ENCODE peak calls at places on chromosomes 13 and 19, in five cellular contexts. One of them, this sample, is unnamed.

GRCh38 chr13:36057041-36057440 is 74.1 kb downstream of the DCLK1 start:
- DNase-seq in right atrium auricular region: no peak
- DNase-seq in HCT116: no peak
- DNase-seq in keratinocyte: no peak
- DNase-seq in AG04449: no peak
- DNase-seq in this sample: no peak

GRCh38 chr13:97448503-97449251 is 14.7 kb downstream of the RAP2A start:
- DNase-seq in right atrium auricular region: no peak
- DNase-seq in HCT116: no peak
- DNase-seq in keratinocyte: no peak
- DNase-seq in AG04449: no peak
- DNase-seq in this sample: no peak

GRCh38 chr19:33407140-33407551 is 33.6 kb downstream of the CEBPG start:
- DNase-seq in right atrium auricular region: no peak
- DNase-seq in HCT116: no peak
- DNase-seq in keratinocyte: no peak
- DNase-seq in AG04449: no peak
- DNase-seq in this sample: no peak

GRCh38 chr19:17470204-17470841 is at the start of gene SLC27A1:
- DNase-seq in right atrium auricular region: peak
- DNase-seq in HCT116: peak
- DNase-seq in keratinocyte: peak
- DNase-seq in AG04449: peak
- DNase-seq in this sample: peak

GRCh38 chr19:46351241-46352041 is 4.6 kb downstream of the PPP5C start:
- DNase-seq in right atrium auricular region: peak
- DNase-seq in HCT116: no peak
- DNase-seq in keratinocyte: peak
- DNase-seq in AG04449: no peak
- DNase-seq in this sample: no peak

GRCh38 chr19:2755811-2756210 is 16.0 kb upstream of the SLC39A3 start:
- DNase-seq in right atrium auricular region: no peak
- DNase-seq in HCT116: no peak
- DNase-seq in keratinocyte: no peak
- DNase-seq in AG04449: no peak
- DNase-seq in this sample: no peak

GRCh38 chr19:13401388-13401787 is 104.9 kb downstream of the CACNA1A start:
- DNase-seq in right atrium auricular region: no peak
- DNase-seq in HCT116: peak
- DNase-seq in keratinocyte: peak
- DNase-seq in AG04449: no peak
- DNase-seq in this sample: no peak

GRCh38 chr19:10421240-10421948 is 1.1 kb downstream of the PDE4A start:
- DNase-seq in right atrium auricular region: no peak
- DNase-seq in HCT116: no peak
- DNase-seq in keratinocyte: no peak
- DNase-seq in AG04449: no peak
- DNase-seq in this sample: no peak

GRCh38 chr13:60164490-60164889 is 762 bp upstream of the DIAPH3 start:
- DNase-seq in right atrium auricular region: no peak
- DNase-seq in HCT116: no peak
- DNase-seq in keratinocyte: no peak
- DNase-seq in AG04449: no peak
- DNase-seq in this sample: no peak

GRCh38 chr13:24149306-24150032 is 11.1 kb upstream of the SPATA13 start:
- DNase-seq in right atrium auricular region: no peak
- DNase-seq in HCT116: no peak
- DNase-seq in keratinocyte: no peak
- DNase-seq in AG04449: no peak
- DNase-seq in this sample: no peak

GRCh38 chr19:18274776-18275356 is 614 bp upstream of the IQCN start:
- DNase-seq in right atrium auricular region: peak
- DNase-seq in HCT116: no peak
- DNase-seq in keratinocyte: no peak
- DNase-seq in AG04449: no peak
- DNase-seq in this sample: peak

GRCh38 chr19:48896191-48896720 is 2.3 kb downstream of the TULP2 start:
- DNase-seq in right atrium auricular region: peak
- DNase-seq in HCT116: no peak
- DNase-seq in keratinocyte: no peak
- DNase-seq in AG04449: no peak
- DNase-seq in this sample: no peak
- H3K4me3 ChIP-seq in right atrium auricular region: peak
- H3K4me3 ChIP-seq in HCT116: no peak
- H3K4me3 ChIP-seq in keratinocyte: no peak
- H3K4me3 ChIP-seq in AG04449: peak
- H3K4me3 ChIP-seq in this sample: peak

DNA sequence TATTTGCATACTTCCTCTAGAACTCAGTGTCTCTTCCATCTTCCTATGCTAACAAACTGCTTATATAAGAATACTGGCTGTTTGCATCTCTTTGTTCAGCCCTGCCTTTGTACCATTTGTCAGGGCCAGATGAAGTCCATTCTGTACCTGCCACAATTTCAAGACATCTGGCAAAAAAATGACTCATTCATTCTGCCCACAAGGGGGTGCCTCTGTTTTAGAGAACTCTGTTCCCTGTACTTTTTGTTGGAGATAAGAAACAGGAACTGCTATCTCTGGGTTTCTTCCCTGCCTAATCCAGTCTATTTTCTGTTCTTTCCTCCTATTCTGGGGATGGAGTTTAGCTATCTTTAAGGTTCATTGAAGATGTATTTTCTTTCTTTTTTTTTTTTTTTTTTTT is 23.0 kb downstream of the ZNF568 start:
- DNase-seq in right atrium auricular region: no peak
- DNase-seq in HCT116: no peak
- DNase-seq in keratinocyte: no peak
- DNase-seq in AG04449: no peak
- DNase-seq in this sample: no peak
- TF ChIP-seq CTCF in right atrium auricular region: no peak
- TF ChIP-seq CTCF in HCT116: no peak
- TF ChIP-seq CTCF in keratinocyte: no peak
- TF ChIP-seq CTCF in AG04449: no peak
- TF ChIP-seq CTCF in this sample: no peak

GRCh38 chr13:46961719-46962118 is 64.9 kb upstream of the HTR2A start:
- DNase-seq in right atrium auricular region: no peak
- DNase-seq in HCT116: no peak
- DNase-seq in keratinocyte: no peak
- DNase-seq in AG04449: peak
- DNase-seq in this sample: peak
- H3K4me3 ChIP-seq in right atrium auricular region: no peak
- H3K4me3 ChIP-seq in HCT116: no peak
- H3K4me3 ChIP-seq in keratinocyte: no peak
- H3K4me3 ChIP-seq in AG04449: no peak
- H3K4me3 ChIP-seq in this sample: no peak

GRCh38 chr13:52450012-52450792 is at the start of gene VPS36:
- DNase-seq in right atrium auricular region: peak
- DNase-seq in HCT116: peak
- DNase-seq in keratinocyte: no peak
- DNase-seq in AG04449: peak
- DNase-seq in this sample: peak
- TF ChIP-seq CTCF in right atrium auricular region: peak
- TF ChIP-seq CTCF in HCT116: no peak
- TF ChIP-seq CTCF in keratinocyte: peak
- TF ChIP-seq CTCF in AG04449: peak
- TF ChIP-seq CTCF in this sample: peak

GRCh38 chr19:50310759-50311465 is 18.3 kb downstream of the KCNC3 start:
- DNase-seq in right atrium auricular region: no peak
- DNase-seq in HCT116: no peak
- DNase-seq in keratinocyte: no peak
- DNase-seq in AG04449: no peak
- DNase-seq in this sample: no peak
- H3K4me3 ChIP-seq in right atrium auricular region: no peak
- H3K4me3 ChIP-seq in HCT116: no peak
- H3K4me3 ChIP-seq in keratinocyte: no peak
- H3K4me3 ChIP-seq in AG04449: no peak
- H3K4me3 ChIP-seq in this sample: no peak

DNA sequence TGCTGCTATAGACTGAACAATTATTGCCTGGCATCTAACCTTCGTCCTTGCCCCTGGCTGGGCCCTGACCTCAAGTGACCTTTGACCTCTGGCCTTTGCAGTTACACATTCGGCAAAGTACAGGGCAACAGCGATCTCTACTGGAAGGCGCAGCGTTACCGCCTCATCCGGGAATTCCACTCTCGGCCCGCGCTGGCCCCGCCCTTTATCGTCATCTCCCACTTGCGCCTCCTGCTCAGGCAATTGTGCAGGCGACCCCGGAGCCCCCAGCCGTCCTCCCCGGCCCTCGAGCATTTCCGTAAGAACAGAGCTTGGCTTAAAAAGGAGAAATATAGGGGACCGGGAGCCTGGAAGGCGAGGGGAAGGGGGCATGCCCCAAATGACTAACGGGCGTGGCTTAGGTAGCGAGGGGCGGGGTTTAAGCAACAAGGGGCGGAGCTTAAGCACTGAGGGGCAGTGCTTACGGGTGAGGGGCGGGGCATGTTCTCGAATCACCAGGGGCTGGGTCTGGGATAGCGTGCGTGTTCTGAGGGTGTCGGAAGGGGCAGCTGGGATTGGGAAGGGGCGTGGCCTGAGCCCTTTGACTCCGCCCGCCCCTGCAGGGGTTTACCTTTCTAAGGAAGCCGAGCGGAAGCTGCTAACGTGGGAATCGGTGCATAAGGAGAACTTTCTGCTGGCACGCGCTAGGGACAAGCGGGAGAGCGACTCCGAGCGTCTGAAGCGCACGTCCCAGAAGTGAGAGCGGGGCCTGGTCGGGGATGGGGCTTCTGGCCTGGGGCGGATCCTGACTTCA is 52.7 kb downstream of the TRPM4 start:
- DNase-seq in right atrium auricular region: no peak
- DNase-seq in HCT116: no peak
- DNase-seq in keratinocyte: no peak
- DNase-seq in AG04449: no peak
- DNase-seq in this sample: no peak
- TF ChIP-seq CTCF in right atrium auricular region: no peak
- TF ChIP-seq CTCF in HCT116: no peak
- TF ChIP-seq CTCF in keratinocyte: no peak
- TF ChIP-seq CTCF in AG04449: no peak
- TF ChIP-seq CTCF in this sample: peak